ENCODE peak calls at places on chromosomes 6 and 20, in four cellular contexts. L is AG04450, O is EL, N is DMS153. R is an unnamed sample.

GRCh38 chr20:57439432-57439831 is 48.2 kb downstream of the RBM38 start:
- DNase-seq in L (no peak), N (peak), O (no peak), R (no peak)

GRCh38 chr6:44028767-44029166 is 98.5 kb downstream of the MRPL14 start:
- DNase-seq in L (no peak), N (no peak), O (no peak), R (no peak)

GRCh38 chr6:5084787-5085637 is at the start of gene PPP1R3G:
- DNase-seq in L (no peak), O (peak), N (no peak), R (no peak)

GRCh38 chr6:5486214-5486613 is 224.9 kb downstream of the FARS2 start:
- DNase-seq in L (no peak), N (no peak), O (no peak), R (no peak)

GRCh38 chr6:39073471-39074355 is 25.1 kb downstream of the GLP1R start:
- DNase-seq in N (no peak), L (no peak), O (no peak), R (no peak)

GRCh38 chr20:36775826-36776225 is 2.3 kb upstream of the DSN1 start:
- DNase-seq in N (no peak), O (no peak), L (no peak), R (no peak)

GRCh38 chr20:52056203-52057062 is 135.1 kb downstream of the ZFP64 start:
- DNase-seq in O (peak), N (no peak), L (peak), R (no peak)

GRCh38 chr20:62825994-62826645 is 9.3 kb downstream of the COL9A3 start:
- DNase-seq in O (no peak), N (no peak), L (no peak), R (no peak)

GRCh38 chr6:157944983-157945931 is 36.4 kb upstream of the SYNJ2 start:
- DNase-seq in N (no peak), L (no peak), O (no peak), R (peak)

GRCh38 chr20:8693709-8694108 is 375.2 kb upstream of the PLCB4 start:
- DNase-seq in L (peak), N (no peak), O (peak), R (no peak)

GRCh38 chr6:14270142-14270893 is 152.7 kb downstream of the CD83 start:
- DNase-seq in O (no peak), N (no peak), L (no peak), R (no peak)

GRCh38 chr6:79894939-79895338 is 52.4 kb downstream of the ELOVL4 start:
- DNase-seq in O (peak), N (no peak), L (no peak), R (no peak)

GRCh38 chr6:71211799-71212198 is 76.8 kb upstream of the OGFRL1 start:
- DNase-seq in N (no peak), L (no peak), O (peak), R (no peak)

GRCh38 chr6:51299649-51300380 is 481.1 kb downstream of the TFAP2B start:
- DNase-seq in L (no peak), O (no peak), N (peak), R (no peak)

GRCh38 chr6:70763754-70764153 is 96.1 kb downstream of the SMAP1 start:
- DNase-seq in N (no peak), L (no peak), O (peak), R (no peak)

GRCh38 chr20:17613328-17614175 is 43.7 kb downstream of the DSTN start:
- DNase-seq in L (no peak), O (no peak), N (no peak), R (no peak)

GRCh38 chr6:38187688-38188590 is 368.4 kb downstream of the ZFAND3 start:
- DNase-seq in L (no peak), N (no peak), O (no peak), R (no peak)

GRCh38 chr20:2521369-2522305 is 12.9 kb upstream of the ZNF343 start:
- DNase-seq in O (peak), N (no peak), L (no peak), R (peak)

GRCh38 chr20:56554869-56555268 is 21.8 kb downstream of the FAM209B start:
- DNase-seq in O (peak), N (peak), L (peak), R (no peak)

R was measured in activated naive CD4-positive, alpha-beta T cell treated with anti-CD3 and anti-CD28 coated beads, Interleukin-2, amount 50 U/mL, for 16 hours.